ENCODE peak calls at places on chromosomes 2 and 18, in nine cellular contexts. G, R, W, X, J, I, K, Z and V are unnamed samples.

GRCh38 chr2:43707255-43707654 is 31.0 kb upstream of the C1GALT1C1L start:
- DNase-seq in I (no peak), J (peak), K (peak), R (no peak), Z (peak), X (peak), W (no peak), G (no peak), V (no peak)

GRCh38 chr18:4433762-4434161 is 21.3 kb downstream of the DLGAP1 start:
- DNase-seq in G (no peak), Z (no peak), I (no peak), J (peak), K (peak), X (no peak), W (no peak), R (no peak), V (no peak)

GRCh38 chr2:47262657-47263056 is 107.5 kb upstream of the STPG4 start:
- DNase-seq in R (no peak), I (no peak), W (no peak), G (no peak), K (no peak), J (no peak), Z (no peak), X (no peak), V (no peak)

GRCh38 chr18:9874730-9875129 is 11.0 kb upstream of the TXNDC2 start:
- DNase-seq in X (no peak), J (no peak), K (peak), Z (no peak), R (no peak), I (no peak), G (no peak), W (no peak), V (no peak)

GRCh38 chr18:74930616-74931015 is 278.3 kb downstream of the PTGR3 start:
- DNase-seq in X (no peak), K (no peak), J (no peak), R (no peak), Z (no peak), G (no peak), I (no peak), W (no peak), V (no peak)

GRCh38 chr2:223784221-223784772 is 53.1 kb downstream of the AP1S3 start:
- DNase-seq in J (no peak), R (no peak), Z (no peak), I (no peak), X (no peak), G (no peak), W (no peak), K (no peak), V (no peak)

GRCh38 chr18:78242307-78242643 is 737.3 kb upstream of the SALL3 start:
- DNase-seq in R (no peak), W (no peak), I (no peak), X (peak), G (no peak), Z (peak), J (peak), K (no peak), V (no peak)

GRCh38 chr2:140498360-140498759 is 1632.5 kb downstream of the LRP1B start:
- DNase-seq in K (no peak), I (no peak), X (no peak), R (no peak), G (no peak), Z (no peak), W (no peak), J (no peak), V (no peak)

GRCh38 chr2:197704434-197705142 is 581 bp upstream of the MARS2 start:
- DNase-seq in X (no peak), R (no peak), W (no peak), G (no peak), I (no peak), Z (no peak), K (no peak), J (no peak), V (no peak)

GRCh38 chr2:174608866-174609214 is 11.2 kb upstream of the WIPF1 start:
- DNase-seq in W (no peak), Z (no peak), G (no peak), X (no peak), R (no peak), I (no peak), K (no peak), J (no peak), V (no peak)

GRCh38 chr2:46615555-46616487 is 136.5 kb downstream of the TMEM247 start:
- DNase-seq in R (peak), J (peak), Z (no peak), X (no peak), K (peak), W (no peak), I (no peak), G (peak), V (no peak)

GRCh38 chr18:50297621-50298442 is 10.3 kb upstream of the CXXC1 start:
- DNase-seq in R (peak), W (peak), Z (peak), I (peak), K (no peak), G (peak), X (peak), J (peak), V (peak)

GRCh38 chr2:64699712-64700111 is 46.0 kb upstream of the SERTAD2 start:
- DNase-seq in K (no peak), G (no peak), J (no peak), X (no peak), Z (no peak), I (no peak), W (peak), R (no peak), V (no peak)

GRCh38 chr18:62807406-62807805 is 92.1 kb downstream of the PHLPP1 start:
- DNase-seq in Z (no peak), J (no peak), G (no peak), X (no peak), R (no peak), W (no peak), K (no peak), I (no peak), V (no peak)

GRCh38 chr2:235709124-235709813 is 215.4 kb downstream of the AGAP1 start:
- DNase-seq in X (no peak), J (no peak), K (peak), G (no peak), W (no peak), I (no peak), Z (no peak), R (no peak), V (no peak)

GRCh38 chr18:26546875-26547301 is 1.5 kb downstream of the KCTD1 start:
- DNase-seq in Z (no peak), J (no peak), X (no peak), W (no peak), K (no peak), I (no peak), G (no peak), R (no peak), V (no peak)

GRCh38 chr2:39851691-39852110 is 72.6 kb upstream of the THUMPD2 start:
- DNase-seq in I (no peak), K (peak), Z (no peak), G (no peak), R (peak), W (no peak), X (no peak), J (peak), V (no peak)

GRCh38 chr2:65096948-65097347 is 33.0 kb downstream of the RAB1A start:
- DNase-seq in I (no peak), G (no peak), W (no peak), Z (no peak), X (no peak), K (no peak), J (no peak), R (no peak), V (no peak)

GRCh38 chr18:79093986-79094385 is 24.8 kb downstream of the ATP9B start:
- DNase-seq in I (no peak), Z (no peak), X (no peak), J (no peak), G (no peak), W (no peak), K (no peak), R (no peak), V (no peak)

GRCh38 chr2:220779918-220780317 is 792.2 kb downstream of the EPHA4 start:
- DNase-seq in G (no peak), J (peak), W (no peak), I (no peak), X (no peak), Z (no peak), K (peak), R (no peak), V (no peak)

GRCh38 chr2:67013821-67014220 is 383.3 kb upstream of the ETAA1 start:
- DNase-seq in X (no peak), J (no peak), I (no peak), Z (no peak), W (no peak), G (no peak), R (no peak), K (no peak), V (no peak)

GRCh38 chr2:171798156-171798815 is 95.8 kb downstream of the SLC25A12 start:
- DNase-seq in X (no peak), Z (no peak), R (no peak), W (no peak), I (no peak), K (peak), G (no peak), J (peak), V (no peak)

GRCh38 chr2:169828141-169828811 is 1.0 kb downstream of the UBR3 start:
- DNase-seq in K (peak), Z (no peak), J (peak), W (peak), X (no peak), R (peak), G (peak), I (no peak), V (peak)

GRCh38 chr2:73386894-73387636 is 1.4 kb downstream of the ALMS1 start:
- DNase-seq in R (peak), X (no peak), G (no peak), I (no peak), W (no peak), Z (no peak), J (no peak), K (no peak), V (no peak)

GRCh38 chr2:128390256-128390990 is 71.8 kb upstream of the HS6ST1 start:
- DNase-seq in Z (no peak), J (no peak), W (no peak), K (no peak), G (no peak), I (peak), R (no peak), X (no peak), V (no peak)

GRCh38 chr18:46291149-46291548 is 187.0 kb downstream of the HAUS1 start:
- DNase-seq in G (no peak), R (no peak), X (no peak), W (no peak), Z (no peak), J (no peak), I (peak), K (no peak), V (no peak)

GRCh38 chr2:84459944-84460429 is 907 bp upstream of the SUCLG1 start:
- DNase-seq in J (no peak), G (no peak), Z (no peak), X (no peak), R (peak), I (no peak), W (no peak), K (peak), V (no peak)

GRCh38 chr2:133986076-133986837 is 267.6 kb upstream of the MGAT5 start:
- DNase-seq in Z (no peak), I (no peak), K (peak), J (peak), W (no peak), G (no peak), R (no peak), X (no peak), V (no peak)

GRCh38 chr2:173349295-173349694 is 5.4 kb upstream of the CDCA7 start:
- DNase-seq in X (no peak), I (no peak), K (no peak), G (no peak), W (no peak), Z (no peak), J (no peak), R (peak), V (no peak)